ENCODE peak calls at places on chromosomes 11 and 22, in four cellular contexts. A, Z, V and D are unnamed samples.

GRCh38 chr22:23062616-23063538 is 7.4 kb upstream of the GNAZ start:
- DNase-seq in Z (no peak), V (no peak), A (no peak), D (no peak)

GRCh38 chr11:117909611-117910382 is 19.4 kb downstream of the TMPRSS13 start:
- DNase-seq in Z (no peak), A (no peak), V (no peak), D (no peak)

GRCh38 chr11:120228794-120229384 is 11.1 kb upstream of the POU2F3 start:
- DNase-seq in A (no peak), V (no peak), Z (no peak), D (no peak)

GRCh38 chr11:1485504-1485885 is 1.1 kb downstream of the MOB2 start:
- DNase-seq in Z (no peak), A (no peak), V (no peak), D (no peak)

GRCh38 chr22:37117092-37117491 is 7.6 kb upstream of the TMPRSS6 start:
- DNase-seq in V (no peak), Z (no peak), A (no peak), D (no peak)

GRCh38 chr11:85346484-85346883 is 280.7 kb downstream of the DLG2 start:
- DNase-seq in V (no peak), Z (no peak), A (no peak), D (no peak)

GRCh38 chr11:75815345-75815983 is 454 bp downstream of the UVRAG start:
- DNase-seq in A (peak; percentile 73), V (no peak), Z (peak; percentile 27), D (peak; percentile 45)

GRCh38 chr11:64558065-64558745 is 32.8 kb upstream of the SLC22A12 start:
- DNase-seq in A (no peak), Z (no peak), V (no peak), D (no peak)

GRCh38 chr11:2691991-2692841 is 7.6 kb downstream of the KCNQ1OT1 start:
- DNase-seq in V (no peak), Z (no peak), A (no peak), D (no peak)

GRCh38 chr11:133911169-133911568 is 45.6 kb downstream of the IGSF9B start:
- DNase-seq in Z (no peak), A (no peak), V (no peak), D (no peak)

GRCh38 chr11:11056316-11056715 is 198.5 kb upstream of the ZBED5 start:
- DNase-seq in A (no peak), V (no peak), Z (no peak), D (no peak)

GRCh38 chr11:12900496-12900895 is 108.6 kb upstream of the RASSF10 start:
- DNase-seq in Z (peak; percentile 93), V (peak; percentile 79), A (peak; percentile 93), D (no peak)

GRCh38 chr11:69209936-69210659 is 54.4 kb downstream of the SMIM38 start:
- DNase-seq in V (no peak), A (peak; percentile 32), Z (no peak), D (no peak)

GRCh38 chr11:134742228-134742612 is 330.2 kb upstream of the B3GAT1 start:
- DNase-seq in A (peak; percentile 24), Z (peak; percentile 6), V (no peak), D (no peak)

GRCh38 chr11:85682330-85683305 is 3.4 kb downstream of the CCDC89 start:
- DNase-seq in Z (peak; percentile 60), V (no peak), A (no peak), D (peak; percentile 89)

GRCh38 chr11:75311858-75312288 is 39.6 kb downstream of the ARRB1 start:
- DNase-seq in A (peak; percentile 70), Z (peak; percentile 80), V (no peak), D (peak; percentile 61)

GRCh38 chr11:69000831-69001245 is 12.2 kb downstream of the MRGPRF start:
- DNase-seq in A (peak; percentile 73), Z (peak; percentile 91), V (no peak), D (no peak)

GRCh38 chr11:120024046-120024445 is 113.9 kb downstream of the TRIM29 start:
- DNase-seq in V (no peak), A (no peak), Z (no peak), D (no peak)

GRCh38 chr11:119661226-119661625 is 67.8 kb downstream of the NECTIN1 start:
- DNase-seq in Z (no peak), A (no peak), V (no peak), D (no peak)

GRCh38 chr22:22709719-22710445 is 65.5 kb downstream of the GGTLC2 start:
- DNase-seq in A (no peak), Z (no peak), V (no peak), D (no peak)

GRCh38 chr22:11253000-11253511 is 4274.9 kb upstream of the OR11H1 start:
- DNase-seq in Z (no peak), A (no peak), V (no peak), D (no peak)

GRCh38 chr22:46348099-46348695 is 12.7 kb downstream of the TRMU start:
- DNase-seq in V (no peak), Z (no peak), A (no peak), D (no peak)

GRCh38 chr11:117915219-117915618 is 14.0 kb downstream of the TMPRSS13 start:
- DNase-seq in A (no peak), V (no peak), Z (no peak), D (no peak)

GRCh38 chr11:33699515-33700424 is 856 bp downstream of the C11orf91 start:
- DNase-seq in V (no peak), Z (no peak), A (no peak), D (no peak)

GRCh38 chr11:61860054-61860903 is 31.1 kb downstream of the FADS3 start:
- DNase-seq in A (no peak), Z (peak; percentile 71), V (peak; percentile 13), D (no peak)

GRCh38 chr22:33354928-33355327 is 296.7 kb upstream of the SYN3 start:
- DNase-seq in A (no peak), V (no peak), Z (peak; percentile 44), D (no peak)

GRCh38 chr22:41576877-41577276 is 12.8 kb downstream of the PMM1 start:
- DNase-seq in Z (peak; percentile 41), V (no peak), A (peak; percentile 67), D (peak; percentile 80)

GRCh38 chr22:40709752-40710413 is 30.6 kb downstream of the MCHR1 start:
- DNase-seq in A (peak; percentile 82), Z (peak; percentile 84), V (no peak), D (peak; percentile 51)

GRCh38 chr11:77467993-77468392 is 5.9 kb downstream of the PAK1 start:
- DNase-seq in A (peak; percentile 18), Z (peak; percentile 19), V (peak; percentile 15), D (no peak)

GRCh38 chr11:44978279-44978960 is 27.7 kb upstream of the TP53I11 start:
- DNase-seq in V (no peak), Z (no peak), A (peak; percentile 36), D (no peak)

GRCh38 chr22:25627271-25627848 is 62.9 kb downstream of the GRK3 start:
- DNase-seq in A (peak; percentile 47), V (no peak), Z (peak; percentile 14), D (peak; percentile 13)

GRCh38 chr22:46349238-46349637 is 13.7 kb downstream of the TRMU start:
- DNase-seq in A (no peak), Z (no peak), V (no peak), D (no peak)

GRCh38 chr22:31840581-31840980 is 86.8 kb downstream of the DEPDC5 start:
- DNase-seq in V (no peak), A (no peak), Z (no peak), D (no peak)

GRCh38 chr11:12075822-12076821 is 34.3 kb upstream of the MICAL2 start:
- DNase-seq in V (peak; percentile 100), A (peak; percentile 100), Z (peak; percentile 97), D (no peak)

GRCh38 chr11:78905756-78906155 is 331.1 kb upstream of the NARS2 start:
- DNase-seq in V (no peak), Z (no peak), A (no peak), D (no peak)